ENCODE peak calls at places on chromosomes 5 and 9, in eight cellular contexts. A is right lobe of liver, C is heart left ventricle, F is cardiac muscle cell, V is lower lobe of right lung, B is ovary, N is uterus, M is upper lobe of right lung. X is an unnamed sample.

GRCh38 chr9:90888941-90889340 is 87.3 kb downstream of the SYK start:
- DNase-seq in A (no peak), C (no peak), F (no peak), V (no peak), B (no peak), N (no peak), M (no peak), X (no peak)

GRCh38 chr5:146151970-146152369 is 30.5 kb downstream of the LARS1 start:
- DNase-seq in A (no peak), C (no peak), F (no peak), V (no peak), B (no peak), N (no peak), M (no peak), X (no peak)

GRCh38 chr5:142748568-142749249 is 21.5 kb upstream of the ARHGAP26 start:
- DNase-seq in A (peak; percentile 33), C (no peak), F (peak; percentile 57), V (peak; percentile 62), B (no peak), N (no peak), M (peak; percentile 70), X (no peak)

GRCh38 chr9:13568446-13568845 is 289.0 kb upstream of the MPDZ start:
- DNase-seq in A (no peak), C (no peak), F (no peak), V (no peak), B (no peak), N (no peak), M (no peak), X (peak; percentile 15)

GRCh38 chr9:16385590-16386578 is 484.6 kb downstream of the BNC2 start:
- DNase-seq in A (no peak), C (no peak), F (no peak), V (no peak), B (no peak), N (no peak), M (no peak), X (no peak)

GRCh38 chr9:316382-316965 is 101.8 kb downstream of the DOCK8 start:
- DNase-seq in A (no peak), C (no peak), F (no peak), V (no peak), B (no peak), N (no peak), M (no peak), X (no peak)

GRCh38 chr9:7988644-7989280 is 189.2 kb upstream of the DMAC1 start:
- DNase-seq in A (no peak), C (no peak), F (no peak), V (no peak), B (no peak), N (no peak), M (no peak), X (no peak)

GRCh38 chr9:18189876-18190670 is 283.9 kb upstream of the ADAMTSL1 start:
- DNase-seq in A (no peak), C (no peak), F (no peak), V (no peak), B (no peak), N (no peak), M (no peak), X (no peak)

GRCh38 chr5:147658293-147658932 is 124.1 kb downstream of the JAKMIP2 start:
- DNase-seq in A (no peak), C (no peak), F (peak; percentile 11), V (no peak), B (no peak), N (no peak), M (no peak), X (no peak)

GRCh38 chr9:75063556-75064305 is 24.2 kb downstream of the NMRK1 start:
- DNase-seq in A (no peak), C (no peak), F (no peak), V (no peak), B (no peak), N (no peak), M (no peak), X (no peak)

GRCh38 chr5:8081179-8081578 is 212.2 kb downstream of the MTRR start:
- DNase-seq in A (no peak), C (no peak), F (no peak), V (no peak), B (no peak), N (no peak), M (no peak), X (no peak)

GRCh38 chr9:92639124-92639523 is 30.8 kb downstream of the IPPK start:
- DNase-seq in A (no peak), C (no peak), F (no peak), V (no peak), B (no peak), N (no peak), M (no peak), X (no peak)

GRCh38 chr9:79962836-79963235 is 391.1 kb downstream of the TLE4 start:
- DNase-seq in A (no peak), C (no peak), F (no peak), V (no peak), B (no peak), N (no peak), M (no peak), X (no peak)

GRCh38 chr5:7867260-7867659 is 1.6 kb downstream of the FASTKD3 start:
- DNase-seq in A (no peak), C (no peak), F (peak; percentile 12), V (no peak), B (no peak), N (no peak), M (no peak), X (no peak)

GRCh38 chr9:81814794-81815464 is 113.3 kb upstream of the SPATA31D4 start:
- DNase-seq in A (no peak), C (no peak), F (peak; percentile 23), V (no peak), B (no peak), N (no peak), M (no peak), X (no peak)

GRCh38 chr5:171893290-171893890 is 107.8 kb downstream of the SMIM23 start:
- DNase-seq in A (no peak), C (no peak), F (no peak), V (no peak), B (no peak), N (no peak), M (no peak), X (no peak)

GRCh38 chr5:95962785-95963184 is 1.1 kb upstream of the ELL2 start:
- DNase-seq in A (peak; percentile 28), C (no peak), F (peak; percentile 50), V (no peak), B (no peak), N (no peak), M (no peak), X (no peak)

GRCh38 chr5:73783823-73784222 is 157.8 kb downstream of the ARHGEF28 start:
- DNase-seq in A (no peak), C (no peak), F (no peak), V (no peak), B (no peak), N (no peak), M (no peak), X (no peak)

GRCh38 chr5:87020099-87020934 is 247.4 kb upstream of the RASA1 start:
- DNase-seq in A (no peak), C (peak; percentile 34), F (peak; percentile 41), V (peak; percentile 47), B (no peak), N (no peak), M (no peak), X (peak; percentile 71)

GRCh38 chr5:180832638-180833068 is 28.4 kb downstream of the ZFP62 start:
- DNase-seq in A (no peak), C (no peak), F (no peak), V (no peak), B (no peak), N (no peak), M (no peak), X (no peak)

GRCh38 chr9:38036359-38037084 is 32.5 kb downstream of the SHB start:
- DNase-seq in A (no peak), C (no peak), F (no peak), V (no peak), B (no peak), N (peak; percentile 27), M (peak; percentile 74), X (peak; percentile 76)

GRCh38 chr5:84255318-84255717 is 129.4 kb downstream of the EDIL3 start:
- DNase-seq in A (no peak), C (no peak), F (no peak), V (no peak), B (no peak), N (no peak), M (no peak), X (no peak)

GRCh38 chr5:72248352-72249032 is 71.5 kb downstream of the MRPS27 start:
- DNase-seq in A (peak; percentile 17), C (peak; percentile 60), F (peak; percentile 15), V (no peak), B (no peak), N (peak; percentile 44), M (no peak), X (peak; percentile 69)

GRCh38 chr5:160497897-160498296 is 76.2 kb downstream of the PTTG1 start:
- DNase-seq in A (no peak), C (no peak), F (no peak), V (no peak), B (no peak), N (no peak), M (no peak), X (no peak)

GRCh38 chr5:15366676-15367391 is 133.1 kb upstream of the FBXL7 start:
- DNase-seq in A (no peak), C (no peak), F (peak; percentile 55), V (no peak), B (no peak), N (no peak), M (no peak), X (no peak)

GRCh38 chr5:6728795-6729183 is 15.6 kb downstream of the TENT4A start:
- DNase-seq in A (no peak), C (no peak), F (no peak), V (no peak), B (no peak), N (no peak), M (no peak), X (no peak)
- H3K27ac ChIP-seq in A (no peak overlapping the region), C (no peak overlapping the region), F (no peak overlapping the region), V (no peak overlapping the region), B (no peak overlapping the region), N (no peak overlapping the region), M (no peak overlapping the region), X (no peak overlapping the region)

GRCh38 chr9:129373361-129373760 is 195.3 kb upstream of the IER5L start:
- DNase-seq in A (no peak), C (no peak), F (no peak), V (no peak), B (no peak), N (no peak), M (no peak), X (no peak)
- TF ChIP-seq CTCF in A (no peak), C (no peak), F (no peak), V (no peak), B (no peak), N (no peak), M (no peak), X (no peak)

GRCh38 chr5:1948663-1949191 is 66.0 kb upstream of the IRX4 start:
- DNase-seq in A (no peak), C (peak; percentile 70), F (no peak), V (no peak), B (no peak), N (peak; percentile 41), M (peak; percentile 55), X (no peak)
- H3K4me1 ChIP-seq in A (no peaks in the 10 kb centered on the region), C (peaks cover 23% of the 10 kb centered on the region), F (peaks cover 35% of the 10 kb centered on the region), V (no peaks in the 10 kb centered on the region), B (no peaks in the 10 kb centered on the region), N (no peaks in the 10 kb centered on the region), M (no peaks in the 10 kb centered on the region), X (no peaks in the 10 kb centered on the region)

DNA sequence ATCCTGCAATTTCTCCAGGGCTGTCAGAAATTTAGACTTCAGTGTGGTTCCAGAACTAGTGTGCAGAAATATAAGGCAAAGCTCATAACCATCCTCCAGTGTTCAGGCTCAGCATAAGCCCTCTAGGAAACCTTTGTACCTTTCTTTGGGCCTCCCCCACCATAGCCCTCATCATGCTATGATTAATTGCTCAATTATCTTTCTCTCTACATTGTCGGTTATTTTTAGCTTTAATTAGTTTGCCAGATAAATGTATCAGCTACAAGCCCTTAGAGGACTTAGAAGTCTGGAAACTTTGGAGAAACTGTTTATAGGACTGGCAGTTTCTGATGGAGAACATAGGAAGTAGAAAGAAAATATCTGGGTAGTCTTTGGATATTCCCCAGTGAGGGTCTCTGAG is 43.5 kb upstream of the TNC start:
- DNase-seq in A (no peak), C (no peak), F (no peak), V (no peak), B (no peak), N (no peak), M (no peak), X (no peak)
- H3K27ac ChIP-seq in A (no peak overlapping the region), C (no peak overlapping the region), F (no peak overlapping the region), V (no peak overlapping the region), B (no peak overlapping the region), N (peak overlapping the region; percentile 7), M (no peak overlapping the region), X (no peak overlapping the region)